ENCODE peak calls at places on chromosomes 5 and 9, in ten cellular contexts. Q is HTR-8/SVneo, O is activated B cell treated with CpG ODN at 0.5 μM for 24 hours, E is right cardiac atrium, C is Ammon's horn, P is cardiac septum, F is memory B cell, V is nephron progenitor cell, T is Panc1, Z is H1. L is an unnamed sample.
A peak's percentile ranks its signal among the peaks of the same experiment; 100 is the strongest.

GRCh38 chr5:127820910-127821553 is 117.8 kb downstream of the CCDC192 start:
- DNase-seq in Q (no peak), O (no peak), E (no peak), C (no peak), P (no peak), F (no peak), V (no peak), T (no peak), Z (no peak), L (no peak)

GRCh38 chr9:97786341-97786740 is 66.7 kb upstream of the FOXE1 start:
- DNase-seq in Q (no peak), O (no peak), E (no peak), C (no peak), P (no peak), F (no peak), V (no peak), T (no peak), Z (no peak), L (no peak)

GRCh38 chr9:78997296-78997695 is 574.5 kb upstream of the TLE4 start:
- DNase-seq in Q (no peak), O (no peak), E (no peak), C (no peak), P (no peak), F (no peak), V (no peak), T (no peak), Z (no peak), L (no peak)

GRCh38 chr9:113417370-113417769 is 6.8 kb downstream of the C9orf43 start:
- DNase-seq in Q (no peak), O (no peak), E (no peak), C (no peak), P (no peak), F (no peak), V (no peak), T (no peak), Z (no peak), L (peak; percentile 69)

GRCh38 chr9:23677446-23677845 is 148.6 kb downstream of the ELAVL2 start:
- DNase-seq in Q (no peak), O (no peak), E (no peak), C (no peak), P (no peak), F (no peak), V (no peak), T (no peak), Z (no peak), L (no peak)

GRCh38 chr9:68470634-68471033 is 70.0 kb downstream of the TMEM252 start:
- DNase-seq in Q (no peak), O (no peak), E (no peak), C (no peak), P (no peak), F (no peak), V (no peak), T (no peak), Z (no peak), L (no peak)

GRCh38 chr9:129174724-129175514 is 3.1 kb downstream of the IER5L start:
- DNase-seq in Q (peak; percentile 68), O (no peak), E (peak; percentile 94), C (peak; percentile 83), P (peak; percentile 90), F (no peak), V (peak; percentile 73), T (no peak), Z (peak; percentile 77), L (peak; percentile 53)

GRCh38 chr9:96483733-96484240 is 33.8 kb downstream of the HABP4 start:
- DNase-seq in Q (no peak), O (no peak), E (no peak), C (no peak), P (no peak), F (no peak), V (no peak), T (no peak), Z (no peak), L (no peak)

GRCh38 chr5:33170414-33170813 is 270.4 kb upstream of the TARS1 start:
- DNase-seq in Q (no peak), O (no peak), E (no peak), C (no peak), P (no peak), F (no peak), V (no peak), T (no peak), Z (no peak), L (no peak)

GRCh38 chr5:139246394-139246793 is 47.1 kb upstream of the MATR3 start:
- DNase-seq in Q (peak; percentile 81), O (no peak), E (no peak), C (peak; percentile 43), P (no peak), F (no peak), V (no peak), T (no peak), Z (no peak), L (peak; percentile 95)

GRCh38 chr5:159965031-159965837 is 43.7 kb upstream of the TTC1 start:
- DNase-seq in Q (peak; percentile 68), O (no peak), E (peak; percentile 87), C (peak; percentile 38), P (peak; percentile 74), F (no peak), V (peak; percentile 78), T (no peak), Z (peak; percentile 85), L (peak; percentile 55)

GRCh38 chr5:177496111-177497010 is 1.0 kb downstream of the PDLIM7 start:
- DNase-seq in Q (peak; percentile 90), O (no peak), E (peak; percentile 92), C (no peak), P (peak; percentile 91), F (no peak), V (peak; percentile 82), T (no peak), Z (peak; percentile 83), L (peak; percentile 86)

GRCh38 chr9:95506438-95506691 is 10.4 kb downstream of the PTCH1 start:
- DNase-seq in Q (no peak), O (no peak), E (peak; percentile 82), C (no peak), P (no peak), F (peak; percentile 48), V (no peak), T (no peak), Z (no peak), L (peak; percentile 79)

GRCh38 chr9:121750715-121751623 is 99.5 kb downstream of the DAB2IP start:
- DNase-seq in Q (no peak), O (no peak), E (no peak), C (peak; percentile 94), P (no peak), F (no peak), V (no peak), T (no peak), Z (no peak), L (no peak)

GRCh38 chr5:139543423-139543991 is 17.6 kb upstream of the UBE2D2 start:
- DNase-seq in Q (no peak), O (peak; percentile 66), E (peak; percentile 91), C (peak; percentile 81), P (peak; percentile 81), F (peak; percentile 66), V (peak; percentile 51), T (no peak), Z (peak; percentile 83), L (no peak)

GRCh38 chr9:95511952-95512750 is 4.6 kb downstream of the PTCH1 start:
- DNase-seq in Q (no peak), O (no peak), E (peak; percentile 73), C (no peak), P (no peak), F (no peak), V (peak; percentile 38), T (no peak), Z (peak; percentile 64), L (peak; percentile 64)

GRCh38 chr5:57435701-57436134 is 46.9 kb downstream of the ACTBL2 start:
- DNase-seq in Q (peak; percentile 41), O (no peak), E (no peak), C (no peak), P (no peak), F (no peak), V (no peak), T (peak; percentile 73), Z (no peak), L (no peak)

GRCh38 chr5:20276061-20276958 is 288.3 kb upstream of the CDH18 start:
- DNase-seq in Q (peak; percentile 24), O (no peak), E (no peak), C (no peak), P (no peak), F (no peak), V (no peak), T (peak; percentile 67), Z (no peak), L (no peak)

GRCh38 chr5:95801532-95801931 is 21.0 kb downstream of the GLRX start:
- DNase-seq in Q (no peak), O (no peak), E (no peak), C (no peak), P (no peak), F (no peak), V (no peak), T (no peak), Z (no peak), L (no peak)

GRCh38 chr9:109313351-109313750 is 7.5 kb downstream of the EPB41L4B start:
- DNase-seq in Q (no peak), O (no peak), E (no peak), C (no peak), P (no peak), F (no peak), V (no peak), T (no peak), Z (no peak), L (no peak)

GRCh38 chr5:143582869-143583268 is 179.4 kb upstream of the NR3C1 start:
- DNase-seq in Q (no peak), O (no peak), E (no peak), C (no peak), P (no peak), F (no peak), V (no peak), T (no peak), Z (no peak), L (peak; percentile 86)

GRCh38 chr5:86866036-86866435 is 248.3 kb downstream of the COX7C start:
- DNase-seq in Q (no peak), O (no peak), E (no peak), C (peak; percentile 79), P (no peak), F (no peak), V (no peak), T (no peak), Z (no peak), L (no peak)